ENCODE peak calls at places on chromosomes 13 and 19, in five cellular contexts. One of them, this sample, is unnamed.
A peak's percentile ranks its signal among the peaks of the same experiment; 100 is the strongest.

GRCh38 chr13:113836917-113837553 is 26.8 kb downstream of the GAS6 start:
- DNase-seq in WERI-Rb-1: peak; percentile 90
- DNase-seq in neural crest cell: no peak
- DNase-seq in pancreas: no peak
- DNase-seq in CD8-positive, alpha-beta T cell: no peak
- DNase-seq in this sample: no peak

GRCh38 chr19:31092189-31092753 is 257.0 kb downstream of the TSHZ3 start:
- DNase-seq in WERI-Rb-1: no peak
- DNase-seq in CD8-positive, alpha-beta T cell: no peak
- DNase-seq in pancreas: no peak
- DNase-seq in neural crest cell: no peak
- DNase-seq in this sample: no peak

GRCh38 chr13:33164331-33164730 is 121.2 kb downstream of the STARD13 start:
- DNase-seq in CD8-positive, alpha-beta T cell: no peak
- DNase-seq in WERI-Rb-1: no peak
- DNase-seq in neural crest cell: no peak
- DNase-seq in pancreas: no peak
- DNase-seq in this sample: no peak

GRCh38 chr19:31390721-31391120 is 41.5 kb upstream of the TSHZ3 start:
- DNase-seq in CD8-positive, alpha-beta T cell: no peak
- DNase-seq in pancreas: no peak
- DNase-seq in neural crest cell: no peak
- DNase-seq in WERI-Rb-1: no peak
- DNase-seq in this sample: no peak

GRCh38 chr13:111597041-111598017 is 276.9 kb downstream of the TEX29 start:
- DNase-seq in pancreas: no peak
- DNase-seq in WERI-Rb-1: no peak
- DNase-seq in neural crest cell: no peak
- DNase-seq in CD8-positive, alpha-beta T cell: no peak
- DNase-seq in this sample: no peak

GRCh38 chr13:94617389-94618000 is 15.8 kb downstream of the GPR180 start:
- DNase-seq in neural crest cell: no peak
- DNase-seq in WERI-Rb-1: no peak
- DNase-seq in pancreas: no peak
- DNase-seq in CD8-positive, alpha-beta T cell: no peak
- DNase-seq in this sample: no peak

GRCh38 chr13:41919031-41919740 is 41.7 kb downstream of the VWA8 start:
- DNase-seq in pancreas: no peak
- DNase-seq in neural crest cell: no peak
- DNase-seq in WERI-Rb-1: no peak
- DNase-seq in CD8-positive, alpha-beta T cell: no peak
- DNase-seq in this sample: no peak

GRCh38 chr19:38665950-38666661 is 18.7 kb downstream of the ACTN4 start:
- DNase-seq in pancreas: no peak
- DNase-seq in neural crest cell: no peak
- DNase-seq in CD8-positive, alpha-beta T cell: no peak
- DNase-seq in WERI-Rb-1: no peak
- DNase-seq in this sample: no peak

GRCh38 chr19:2457394-2458037 is 757 bp upstream of the LMNB2 start:
- DNase-seq in CD8-positive, alpha-beta T cell: no peak
- DNase-seq in pancreas: no peak
- DNase-seq in neural crest cell: no peak
- DNase-seq in WERI-Rb-1: no peak
- DNase-seq in this sample: no peak

GRCh38 chr13:24052547-24052981 is 108.0 kb upstream of the SPATA13 start:
- DNase-seq in pancreas: no peak
- DNase-seq in neural crest cell: no peak
- DNase-seq in WERI-Rb-1: no peak
- DNase-seq in CD8-positive, alpha-beta T cell: no peak
- DNase-seq in this sample: no peak

GRCh38 chr13:27339299-27339698 is 68.7 kb downstream of the RASL11A start:
- DNase-seq in WERI-Rb-1: peak; percentile 91
- DNase-seq in pancreas: no peak
- DNase-seq in neural crest cell: peak; percentile 23
- DNase-seq in CD8-positive, alpha-beta T cell: peak; percentile 64
- DNase-seq in this sample: no peak

GRCh38 chr19:10395853-10396355 is 7.4 kb downstream of the CDC37 start:
- DNase-seq in CD8-positive, alpha-beta T cell: no peak
- DNase-seq in pancreas: no peak
- DNase-seq in neural crest cell: no peak
- DNase-seq in WERI-Rb-1: no peak
- DNase-seq in this sample: no peak

GRCh38 chr19:35977446-35978222 is 17.4 kb upstream of the SDHAF1 start:
- DNase-seq in pancreas: no peak
- DNase-seq in WERI-Rb-1: peak; percentile 96
- DNase-seq in CD8-positive, alpha-beta T cell: no peak
- DNase-seq in neural crest cell: no peak
- DNase-seq in this sample: no peak

GRCh38 chr19:1513492-1514294 is 874 bp upstream of the ADAMTSL5 start:
- DNase-seq in WERI-Rb-1: peak; percentile 55
- DNase-seq in neural crest cell: no peak
- DNase-seq in pancreas: peak; percentile 87
- DNase-seq in CD8-positive, alpha-beta T cell: peak; percentile 78
- DNase-seq in this sample: no peak

GRCh38 chr13:96780105-96780504 is 214.2 kb downstream of the OXGR1 start:
- DNase-seq in pancreas: no peak
- DNase-seq in WERI-Rb-1: no peak
- DNase-seq in CD8-positive, alpha-beta T cell: no peak
- DNase-seq in neural crest cell: no peak
- DNase-seq in this sample: no peak

GRCh38 chr13:51637852-51638496 is 53.7 kb downstream of the WDFY2 start:
- DNase-seq in pancreas: no peak
- DNase-seq in WERI-Rb-1: no peak
- DNase-seq in neural crest cell: no peak
- DNase-seq in CD8-positive, alpha-beta T cell: no peak
- DNase-seq in this sample: no peak

GRCh38 chr13:89221557-89222158 is 1550.5 kb downstream of the SLITRK5 start:
- DNase-seq in WERI-Rb-1: no peak
- DNase-seq in CD8-positive, alpha-beta T cell: no peak
- DNase-seq in neural crest cell: no peak
- DNase-seq in pancreas: no peak
- DNase-seq in this sample: no peak

DNA sequence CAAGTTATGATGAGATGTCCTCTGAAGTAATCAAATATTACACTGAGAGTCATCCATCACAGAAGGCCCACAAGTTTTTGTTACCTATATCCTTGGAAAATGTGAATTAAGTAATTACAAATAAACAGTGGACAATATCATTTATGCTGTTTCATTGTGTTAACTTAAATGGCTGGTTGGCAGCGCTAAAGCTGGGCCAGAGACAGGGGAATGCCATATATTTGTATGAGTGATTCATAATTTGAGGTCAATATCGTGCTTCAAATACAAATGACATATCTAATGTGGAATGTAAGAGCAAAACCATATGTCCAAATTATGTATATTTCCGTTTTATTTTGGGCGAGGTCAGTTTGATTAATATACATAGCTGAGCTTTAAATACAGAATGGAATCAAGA is 1556.2 kb downstream of the SLITRK5 start:
- DNase-seq in pancreas: no peak
- DNase-seq in CD8-positive, alpha-beta T cell: no peak
- DNase-seq in neural crest cell: no peak
- DNase-seq in WERI-Rb-1: no peak
- DNase-seq in this sample: no peak
- TF ChIP-seq CTCF in pancreas: no peak
- TF ChIP-seq CTCF in CD8-positive, alpha-beta T cell: no peak
- TF ChIP-seq CTCF in neural crest cell: no peak
- TF ChIP-seq CTCF in WERI-Rb-1: no peak
- TF ChIP-seq CTCF in this sample: no peak

GRCh38 chr13:84980571-84980970 is 818.6 kb downstream of the SLITRK6 start:
- DNase-seq in neural crest cell: no peak
- DNase-seq in CD8-positive, alpha-beta T cell: no peak
- DNase-seq in pancreas: no peak
- DNase-seq in WERI-Rb-1: no peak
- DNase-seq in this sample: no peak

GRCh38 chr13:84983321-84983720 is 815.9 kb downstream of the SLITRK6 start:
- DNase-seq in WERI-Rb-1: no peak
- DNase-seq in neural crest cell: no peak
- DNase-seq in CD8-positive, alpha-beta T cell: no peak
- DNase-seq in pancreas: no peak
- DNase-seq in this sample: no peak

DNA sequence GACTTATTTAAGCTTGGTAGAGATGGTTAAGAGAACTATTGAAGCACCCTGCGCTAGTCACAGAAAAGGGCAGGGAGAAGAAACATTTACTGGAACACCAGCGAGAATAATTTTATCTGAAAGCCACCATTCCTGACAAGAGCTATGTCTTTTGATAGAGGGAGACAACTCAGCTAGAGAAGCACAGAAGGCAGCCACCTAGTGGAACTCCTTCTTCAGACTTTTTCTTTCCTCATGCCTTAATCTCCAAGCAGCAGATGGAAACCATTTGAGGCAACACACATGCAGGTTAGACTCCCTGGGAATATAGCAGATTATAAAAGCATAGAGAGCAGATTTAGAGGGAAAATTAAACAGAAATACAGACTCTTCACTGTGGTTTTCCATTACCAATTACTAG is 813.4 kb downstream of the SLITRK6 start:
- DNase-seq in pancreas: no peak
- DNase-seq in neural crest cell: no peak
- DNase-seq in CD8-positive, alpha-beta T cell: no peak
- DNase-seq in WERI-Rb-1: peak; percentile 46
- DNase-seq in this sample: no peak
- TF ChIP-seq CTCF in pancreas: no peak
- TF ChIP-seq CTCF in neural crest cell: no peak
- TF ChIP-seq CTCF in CD8-positive, alpha-beta T cell: no peak
- TF ChIP-seq CTCF in WERI-Rb-1: peak; percentile 61
- TF ChIP-seq CTCF in this sample: no peak

GRCh38 chr13:37868691-37869505 is 674 bp downstream of the TRPC4 start:
- DNase-seq in neural crest cell: peak; percentile 8
- DNase-seq in WERI-Rb-1: peak; percentile 3
- DNase-seq in pancreas: no peak
- DNase-seq in CD8-positive, alpha-beta T cell: no peak
- DNase-seq in this sample: no peak

GRCh38 chr13:37870895-37871550 is 1.5 kb upstream of the TRPC4 start:
- DNase-seq in CD8-positive, alpha-beta T cell: no peak
- DNase-seq in WERI-Rb-1: no peak
- DNase-seq in pancreas: no peak
- DNase-seq in neural crest cell: no peak
- DNase-seq in this sample: no peak

GRCh38 chr13:37869506-37869755 is 141 bp downstream of the TRPC4 start:
- DNase-seq in WERI-Rb-1: no peak
- DNase-seq in pancreas: peak; percentile 58
- DNase-seq in CD8-positive, alpha-beta T cell: no peak
- DNase-seq in neural crest cell: no peak
- DNase-seq in this sample: peak; percentile 64

GRCh38 chr13:37870489-37870845 is 895 bp upstream of the TRPC4 start:
- DNase-seq in WERI-Rb-1: no peak
- DNase-seq in CD8-positive, alpha-beta T cell: no peak
- DNase-seq in neural crest cell: no peak
- DNase-seq in pancreas: no peak
- DNase-seq in this sample: no peak

GRCh38 chr13:37869756-37870488 is at the start of gene TRPC4:
- DNase-seq in pancreas: peak; percentile 63
- DNase-seq in WERI-Rb-1: peak; percentile 64
- DNase-seq in CD8-positive, alpha-beta T cell: no peak
- DNase-seq in neural crest cell: peak; percentile 40
- DNase-seq in this sample: peak; percentile 72
- TF ChIP-seq CTCF in pancreas: peak; percentile 32
- TF ChIP-seq CTCF in WERI-Rb-1: peak; percentile 47
- TF ChIP-seq CTCF in CD8-positive, alpha-beta T cell: no peak
- TF ChIP-seq CTCF in neural crest cell: peak; percentile 72
- TF ChIP-seq CTCF in this sample: peak; percentile 77

DNA sequence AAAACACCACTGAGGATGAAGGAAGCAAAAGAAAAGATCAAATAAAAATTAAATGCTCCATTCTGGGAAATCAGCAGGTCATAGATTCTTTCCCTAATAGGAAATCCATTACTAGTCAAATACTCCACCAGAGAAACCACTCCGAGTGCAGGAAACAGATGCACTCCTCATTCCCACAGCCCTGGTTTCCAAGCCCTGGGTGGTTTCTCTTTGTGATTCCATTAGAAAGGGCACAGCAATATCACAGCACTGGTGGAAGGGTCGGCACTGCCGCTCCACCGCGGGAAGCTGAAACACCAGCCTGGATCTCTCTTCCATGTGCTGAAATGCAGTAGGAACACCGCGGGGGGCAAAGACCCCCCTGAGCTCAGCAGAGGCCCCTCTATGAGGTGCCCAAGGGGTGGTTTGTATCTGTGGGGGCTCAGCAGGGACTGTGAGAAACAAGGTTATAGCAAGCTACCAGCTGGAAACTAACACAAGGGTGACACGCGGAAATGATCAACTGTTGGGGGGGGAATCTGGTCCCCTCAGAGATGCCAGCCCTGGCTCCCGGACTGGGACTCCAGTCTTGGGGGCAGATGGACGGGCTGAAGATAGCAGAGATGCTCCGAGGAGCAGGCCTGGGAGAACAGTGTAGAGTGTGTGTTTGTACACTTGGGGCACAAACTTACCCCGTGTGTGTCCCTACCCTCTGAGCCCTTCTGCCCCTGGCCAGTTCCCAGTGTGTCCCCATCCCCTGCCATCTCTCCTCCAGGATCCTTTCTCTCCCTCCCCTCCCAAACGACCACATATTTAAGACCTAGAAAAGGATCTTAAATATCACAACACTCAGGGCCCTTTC is 1.8 kb downstream of the ZFR2 start:
- DNase-seq in CD8-positive, alpha-beta T cell: no peak
- DNase-seq in WERI-Rb-1: no peak
- DNase-seq in neural crest cell: no peak
- DNase-seq in pancreas: no peak
- DNase-seq in this sample: no peak
- TF ChIP-seq CTCF in CD8-positive, alpha-beta T cell: no peak
- TF ChIP-seq CTCF in WERI-Rb-1: no peak
- TF ChIP-seq CTCF in neural crest cell: no peak
- TF ChIP-seq CTCF in pancreas: no peak
- TF ChIP-seq CTCF in this sample: no peak

GRCh38 chr13:73772449-73773186 is 361.6 kb downstream of the KLF12 start:
- DNase-seq in neural crest cell: no peak
- DNase-seq in pancreas: no peak
- DNase-seq in WERI-Rb-1: no peak
- DNase-seq in CD8-positive, alpha-beta T cell: no peak
- DNase-seq in this sample: no peak

GRCh38 chr13:73767191-73767741 is 366.9 kb downstream of the KLF12 start:
- DNase-seq in CD8-positive, alpha-beta T cell: peak; percentile 51
- DNase-seq in pancreas: no peak
- DNase-seq in WERI-Rb-1: no peak
- DNase-seq in neural crest cell: no peak
- DNase-seq in this sample: no peak

GRCh38 chr13:73765651-73766384 is 368.4 kb downstream of the KLF12 start:
- DNase-seq in CD8-positive, alpha-beta T cell: peak; percentile 92
- DNase-seq in pancreas: peak; percentile 86
- DNase-seq in WERI-Rb-1: peak; percentile 94
- DNase-seq in neural crest cell: peak; percentile 60
- DNase-seq in this sample: peak; percentile 78

GRCh38 chr13:73767747-73768315 is 366.4 kb downstream of the KLF12 start:
- DNase-seq in neural crest cell: peak; percentile 3
- DNase-seq in pancreas: no peak
- DNase-seq in WERI-Rb-1: peak; percentile 38
- DNase-seq in CD8-positive, alpha-beta T cell: peak; percentile 60
- DNase-seq in this sample: no peak
- TF ChIP-seq CTCF in neural crest cell: peak; percentile 56
- TF ChIP-seq CTCF in pancreas: no peak
- TF ChIP-seq CTCF in WERI-Rb-1: peak; percentile 56
- TF ChIP-seq CTCF in CD8-positive, alpha-beta T cell: peak; percentile 62
- TF ChIP-seq CTCF in this sample: peak; percentile 64